ENCODE peak calls at places on chromosome 15, in seven cellular contexts. R is LNCaP clone FGC, U is AG10803, D is IMR-90, A is lower lobe of right lung, H is CD14-positive monocyte, I is breast epithelium. G is an unnamed sample.

GRCh38 chr15:74958908-74959642 is 2.5 kb upstream of the RPP25 start:
- DNase-seq in H (no peak), R (no peak), U (no peak), I (no peak), D (no peak), A (no peak), G (no peak)

GRCh38 chr15:98983333-98983732 is 24.3 kb downstream of the PGPEP1L start:
- DNase-seq in I (no peak), D (peak; percentile 84), R (peak; percentile 72), A (no peak), H (no peak), U (peak; percentile 83), G (no peak)

GRCh38 chr15:91413142-91413541 is 313.1 kb downstream of the SV2B start:
- DNase-seq in H (no peak), D (peak; percentile 20), U (no peak), R (no peak), A (no peak), I (no peak), G (no peak)

GRCh38 chr15:98330692-98331435 is 317.5 kb upstream of the IGF1R start:
- DNase-seq in R (no peak), A (no peak), D (no peak), I (no peak), H (no peak), U (no peak), G (no peak)

GRCh38 chr15:75598361-75598760 is 19.2 kb upstream of the PTPN9 start:
- DNase-seq in D (no peak), U (no peak), H (no peak), I (no peak), R (no peak), A (no peak), G (no peak)

GRCh38 chr15:64191971-64192830 is 29.4 kb upstream of the PPIB start:
- DNase-seq in A (no peak), R (no peak), H (no peak), I (no peak), U (no peak), D (no peak), G (no peak)

GRCh38 chr15:51878446-51879386 is 49.3 kb downstream of the TMOD3 start:
- DNase-seq in R (peak; percentile 38), H (no peak), I (no peak), U (peak; percentile 61), D (peak; percentile 62), A (no peak), G (no peak)

GRCh38 chr15:52010633-52011595 is 8.1 kb upstream of the MAPK6 start:
- DNase-seq in R (peak; percentile 73), H (no peak), D (peak; percentile 97), I (peak; percentile 68), A (no peak), U (peak; percentile 84), G (no peak)

GRCh38 chr15:60384052-60384451 is 13.7 kb downstream of the ANXA2 start:
- DNase-seq in A (no peak), U (peak; percentile 59), R (peak; percentile 63), H (no peak), I (no peak), D (peak; percentile 63), G (no peak)

GRCh38 chr15:83732196-83732595 is 78.3 kb downstream of the ADAMTSL3 start:
- DNase-seq in A (no peak), D (no peak), R (no peak), H (no peak), U (no peak), I (no peak), G (no peak)

GRCh38 chr15:45804028-45804427 is 169.2 kb downstream of the SQOR start:
- DNase-seq in D (no peak), H (no peak), I (no peak), R (no peak), U (no peak), A (no peak), G (no peak)

GRCh38 chr15:45801543-45801942 is 166.7 kb downstream of the SQOR start:
- DNase-seq in D (no peak), R (no peak), H (no peak), A (no peak), U (no peak), I (no peak), G (no peak)

GRCh38 chr15:45799508-45799907 is 164.7 kb downstream of the SQOR start:
- DNase-seq in H (no peak), U (no peak), R (no peak), I (no peak), A (no peak), D (no peak), G (no peak)

GRCh38 chr15:45796433-45796832 is 161.6 kb downstream of the SQOR start:
- DNase-seq in H (no peak), U (no peak), D (no peak), I (no peak), R (no peak), A (no peak), G (no peak)

GRCh38 chr15:45802140-45802539 is 167.3 kb downstream of the SQOR start:
- DNase-seq in D (no peak), H (no peak), I (no peak), U (no peak), A (no peak), R (peak; percentile 70), G (no peak)
- TF ChIP-seq CTCF in D (no peak), H (no peak), I (no peak), U (no peak), A (no peak), R (no peak), G (no peak)

GRCh38 chr15:40549894-40550293 is 14.9 kb downstream of the CCDC32 start:
- DNase-seq in D (no peak), R (peak; percentile 85), A (no peak), I (peak; percentile 55), U (no peak), H (no peak), G (no peak)

GRCh38 chr15:40543631-40544294 is 21.1 kb downstream of the CCDC32 start:
- DNase-seq in A (no peak), D (no peak), I (no peak), H (no peak), U (no peak), R (no peak), G (peak; percentile 39)

GRCh38 chr15:40543082-40543481 is 21.8 kb downstream of the CCDC32 start:
- DNase-seq in R (no peak), D (no peak), U (no peak), A (no peak), I (no peak), H (no peak), G (no peak)

GRCh38 chr15:40550381-40551037 is 14.3 kb downstream of the CCDC32 start:
- DNase-seq in U (no peak), R (no peak), D (no peak), A (no peak), I (no peak), H (no peak), G (peak; percentile 69)

GRCh38 chr15:40545457-40545856 is 19.4 kb downstream of the CCDC32 start:
- DNase-seq in U (no peak), R (no peak), D (no peak), H (no peak), A (no peak), I (no peak), G (no peak)
- TF ChIP-seq CTCF in U (no peak), R (no peak), D (no peak), H (no peak), A (no peak), I (no peak), G (peak; percentile 31)

DNA sequence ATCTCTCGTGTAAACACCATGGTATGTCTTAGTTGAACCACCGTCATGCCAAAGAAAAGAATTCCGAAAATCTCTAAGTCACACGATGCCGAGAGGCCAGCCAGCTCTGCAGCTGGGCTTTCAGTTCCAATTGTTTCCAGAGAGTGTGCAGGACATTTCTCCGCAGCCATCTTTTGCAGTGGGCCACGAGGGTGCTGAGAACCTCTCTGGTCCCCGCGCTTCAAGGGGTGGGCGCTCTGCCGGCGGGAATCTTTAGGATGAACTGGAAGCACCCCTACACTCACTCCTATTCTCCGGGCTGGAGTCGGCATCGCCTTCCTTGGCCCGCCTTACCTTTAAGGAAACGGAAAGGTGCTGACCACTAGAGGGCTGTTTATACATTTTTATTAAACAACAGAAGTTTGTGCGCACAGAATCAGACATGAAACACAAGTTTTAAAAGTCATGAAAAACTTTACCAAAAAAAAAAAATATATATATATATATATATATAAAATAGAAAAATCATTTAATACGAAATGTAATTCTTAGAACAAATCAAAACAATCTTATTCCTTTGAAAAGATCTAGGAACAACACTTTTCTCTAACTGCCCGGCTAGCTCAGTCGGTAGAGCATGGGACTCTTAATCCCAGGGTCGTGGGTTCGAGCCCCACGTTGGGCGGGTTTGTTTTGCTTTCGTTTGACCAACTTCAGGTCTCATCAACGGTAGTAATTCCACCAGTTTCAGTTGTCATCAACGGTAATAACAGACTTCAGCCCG is 12.5 kb upstream of the MORF4L1 start:
- DNase-seq in D (peak; percentile 81), H (no peak), A (peak; percentile 77), I (peak; percentile 60), R (peak; percentile 70), U (peak; percentile 86), G (peak; percentile 73)
- TF ChIP-seq CTCF in D (peak; percentile 47), H (peak; percentile 74), A (peak; percentile 49), I (peak; percentile 54), R (peak; percentile 53), U (peak; percentile 61), G (peak; percentile 68)

GRCh38 chr15:85414495-85414894 is 34.1 kb downstream of the AKAP13 start:
- DNase-seq in U (peak; percentile 35), R (peak; percentile 63), A (no peak), I (no peak), H (no peak), D (peak; percentile 39), G (peak; percentile 37)

GRCh38 chr15:85414991-85415390 is 34.6 kb downstream of the AKAP13 start:
- DNase-seq in R (no peak), I (no peak), D (no peak), U (no peak), H (no peak), A (no peak), G (no peak)

GRCh38 chr15:85411992-85412538 is 31.7 kb downstream of the AKAP13 start:
- DNase-seq in D (peak; percentile 75), I (no peak), U (peak; percentile 39), A (no peak), R (no peak), H (no peak), G (no peak)

GRCh38 chr15:85414037-85414436 is 33.6 kb downstream of the AKAP13 start:
- DNase-seq in R (no peak), D (no peak), A (no peak), H (no peak), U (no peak), I (no peak), G (no peak)

DNA sequence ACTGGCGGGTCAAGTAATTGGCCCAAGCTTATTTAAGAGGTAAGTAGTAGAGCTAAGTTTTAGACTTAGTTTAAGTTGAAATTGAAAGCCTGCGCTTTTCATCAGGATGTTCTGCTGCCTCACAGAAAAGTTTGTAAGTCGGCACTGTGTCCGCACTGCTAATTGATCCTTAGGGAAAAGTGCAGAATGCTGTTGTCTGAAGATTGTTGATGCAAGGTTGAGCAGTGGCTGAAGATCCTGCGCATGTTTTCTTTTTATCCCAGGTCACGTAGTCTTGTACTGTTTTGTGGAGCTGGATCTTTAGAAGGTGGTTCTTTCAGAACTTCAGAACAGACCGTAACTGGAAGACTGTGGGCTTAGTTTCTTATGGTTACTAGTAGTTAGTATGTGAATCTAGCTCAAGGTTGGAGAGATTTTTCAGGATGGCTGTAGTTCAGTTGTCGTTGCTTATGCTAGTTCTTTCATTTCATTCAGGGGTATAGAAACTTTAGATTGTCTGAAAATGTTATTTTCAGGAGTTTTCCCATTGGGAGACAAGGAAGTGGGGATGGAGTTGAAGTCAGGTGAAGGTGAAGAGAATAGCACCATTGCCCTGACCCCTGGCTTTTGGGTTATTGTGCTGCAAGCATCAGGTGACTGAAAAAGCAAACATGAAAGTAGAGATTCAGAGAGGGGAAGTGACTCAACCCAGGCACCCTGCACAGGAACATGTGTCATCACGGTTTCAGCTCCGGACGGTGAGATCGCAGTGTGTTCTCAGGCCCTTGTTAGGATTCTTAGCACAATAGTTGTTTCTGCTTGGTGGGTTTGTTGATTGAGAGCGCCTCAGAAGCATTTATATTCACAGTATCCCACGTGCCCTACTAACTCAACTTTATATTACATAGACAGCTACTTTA is 32.8 kb downstream of the AKAP13 start:
- DNase-seq in A (peak; percentile 61), U (peak; percentile 74), I (no peak), R (peak; percentile 45), D (peak; percentile 95), H (peak; percentile 90), G (peak; percentile 86)
- TF ChIP-seq CTCF in A (no peak), U (no peak), I (no peak), R (no peak), D (no peak), H (no peak), G (peak; percentile 10)